ENCODE peak calls at places on chromosomes 16 and 17, in four cellular contexts. G is ascending aorta; R is right lobe of liver; P is naive thymus-derived CD4-positive, alpha-beta T cell. Z is an unnamed sample.

GRCh38 chr16:11639925-11640899 is 28.0 kb upstream of the SNN start:
- DNase-seq in G (peak), R (peak), P (no peak), Z (peak)

GRCh38 chr17:77388384-77389306 is 247.9 kb downstream of the SEC14L1 start:
- DNase-seq in G (no peak), R (peak), P (no peak), Z (no peak)

GRCh38 chr16:58940609-58941008 is 206.5 kb upstream of the GOT2 start:
- DNase-seq in G (no peak), R (no peak), P (no peak), Z (no peak)

GRCh38 chr16:88469615-88470395 is 16.7 kb downstream of the ZFPM1 start:
- DNase-seq in G (no peak), R (no peak), P (peak), Z (no peak)

GRCh38 chr17:13031718-13032350 is 14.0 kb upstream of the ELAC2 start:
- DNase-seq in G (no peak), R (no peak), P (peak), Z (peak)

GRCh38 chr16:77437859-77438258 is 3.0 kb upstream of the ADAMTS18 start:
- DNase-seq in G (no peak), R (no peak), P (no peak), Z (no peak)

GRCh38 chr17:71472809-71473789 is 647.7 kb upstream of the SOX9 start:
- DNase-seq in G (no peak), R (no peak), P (no peak), Z (no peak)

GRCh38 chr16:67403976-67404555 is 10.8 kb upstream of the TPPP3 start:
- DNase-seq in G (no peak), R (no peak), P (no peak), Z (peak)

GRCh38 chr17:34095101-34095500 is 160.0 kb upstream of the CCL2 start:
- DNase-seq in G (no peak), R (no peak), P (no peak), Z (no peak)

GRCh38 chr16:50879873-50880695 is 138.2 kb downstream of the CYLD start:
- DNase-seq in G (no peak), R (peak), P (no peak), Z (no peak)

DNA sequence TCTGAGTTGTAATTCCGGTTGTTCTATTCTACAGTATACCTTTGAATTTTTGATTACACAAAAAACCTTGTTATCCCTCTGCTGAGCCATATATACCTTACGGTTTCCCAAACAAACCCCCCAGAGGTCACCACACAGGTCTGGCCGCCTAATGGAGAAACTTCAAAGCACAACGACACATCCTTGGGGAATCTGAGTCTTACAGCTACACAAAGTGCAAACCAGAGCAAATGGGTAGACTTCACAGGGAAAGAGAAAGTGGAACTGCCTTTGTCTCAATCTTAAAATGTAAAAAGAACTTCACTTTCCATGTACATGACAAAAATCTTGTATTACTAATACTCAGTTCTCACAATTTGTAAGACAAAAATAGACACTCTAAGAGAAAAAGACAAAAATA is 2.7 kb downstream of the FBXO31 start:
- DNase-seq in G (no peak), R (no peak), P (no peak), Z (no peak)
- H3K27ac ChIP-seq in G (peak), R (peak), P (no peak), Z (peak)

GRCh38 chr16:31530405-31530804 is 2.7 kb downstream of the AHSP start:
- DNase-seq in G (no peak), R (no peak), P (no peak), Z (no peak)
- H3K4me3 ChIP-seq in G (peak), R (no peak), P (no peak), Z (no peak)

GRCh38 chr16:13307255-13307654 is 405.9 kb downstream of the SHISA9 start:
- DNase-seq in G (no peak), R (no peak), P (no peak), Z (no peak)

GRCh38 chr16:13305019-13305755 is 403.8 kb downstream of the SHISA9 start:
- DNase-seq in G (no peak), R (no peak), P (no peak), Z (no peak)

GRCh38 chr16:13312063-13312462 is 410.7 kb downstream of the SHISA9 start:
- DNase-seq in G (no peak), R (no peak), P (no peak), Z (no peak)

GRCh38 chr16:13306153-13306552 is 404.8 kb downstream of the SHISA9 start:
- DNase-seq in G (no peak), R (no peak), P (no peak), Z (no peak)

GRCh38 chr16:13307861-13308260 is 406.5 kb downstream of the SHISA9 start:
- DNase-seq in G (no peak), R (no peak), P (no peak), Z (no peak)
- H3K27ac ChIP-seq in G (no peak), R (no peak), P (no peak), Z (no peak)

GRCh38 chr17:78995022-78995760 is 14.4 kb downstream of the CANT1 start:
- DNase-seq in G (no peak), R (peak), P (no peak), Z (no peak)
- H3K4me3 ChIP-seq in G (no peak), R (no peak), P (no peak), Z (no peak)

GRCh38 chr16:3058173-3059030 is 7.0 kb upstream of the IL32 start:
- DNase-seq in G (no peak), R (peak), P (no peak), Z (no peak)

GRCh38 chr16:3057181-3058166 is 8.0 kb upstream of the IL32 start:
- DNase-seq in G (no peak), R (no peak), P (no peak), Z (no peak)

GRCh38 chr16:3060339-3061127 is 4.9 kb upstream of the IL32 start:
- DNase-seq in G (no peak), R (peak), P (no peak), Z (no peak)

GRCh38 chr16:3059041-3059722 is 6.3 kb upstream of the IL32 start:
- DNase-seq in G (peak), R (peak), P (peak), Z (peak)

DNA sequence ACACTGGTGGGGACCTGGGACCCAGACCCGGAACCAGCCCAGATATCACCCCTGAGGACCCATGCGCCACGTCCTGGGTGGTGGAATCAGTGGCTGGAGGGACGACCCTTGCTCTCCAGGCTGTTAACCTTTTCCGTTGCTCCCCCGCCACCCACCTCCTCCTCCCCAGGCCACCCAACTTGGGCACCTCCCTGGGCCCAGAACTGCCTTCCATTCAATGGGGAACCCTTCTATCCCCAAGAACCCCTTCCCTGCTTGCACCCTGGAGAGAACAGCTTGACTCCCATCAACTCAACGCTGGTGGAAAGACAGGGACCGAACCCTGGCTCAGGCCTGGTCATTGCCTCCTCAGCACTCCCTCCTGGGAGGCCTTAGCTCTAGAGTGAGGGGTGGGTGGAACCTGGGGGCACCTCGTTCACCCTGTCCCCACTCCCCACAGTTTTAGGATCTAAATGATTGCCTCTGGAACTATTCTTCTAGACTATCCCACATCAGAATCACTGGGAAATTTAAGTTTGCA is 5.7 kb upstream of the IL32 start:
- DNase-seq in G (no peak), R (no peak), P (no peak), Z (no peak)
- H3K27ac ChIP-seq in G (peak), R (peak), P (peak), Z (peak)

DNA sequence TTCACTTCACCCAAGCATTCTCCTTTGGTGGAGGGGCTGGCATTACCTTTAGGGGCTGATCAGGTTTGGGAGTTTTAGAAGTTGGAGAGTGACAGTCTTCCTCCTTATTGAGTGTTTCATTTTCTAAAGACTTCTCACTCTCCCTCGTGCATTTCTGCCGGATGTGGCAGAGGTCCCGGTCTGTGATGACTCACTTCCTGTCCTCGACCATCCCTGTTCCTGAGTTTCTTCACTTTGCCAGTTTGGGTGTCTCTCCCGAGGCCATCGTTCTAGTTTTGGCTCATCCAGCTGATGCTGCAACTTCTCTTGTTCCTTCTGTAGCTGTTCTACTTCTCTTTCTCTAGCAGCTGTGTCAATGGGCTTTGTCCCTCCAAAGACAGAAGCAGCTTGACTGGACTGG is 104.3 kb downstream of the PHKB start:
- DNase-seq in G (peak), R (peak), P (no peak), Z (peak)
- H3K4me3 ChIP-seq in G (no peak), R (no peak), P (no peak), Z (no peak)

GRCh38 chr17:56832446-56832845 is 1.3 kb downstream of the C17orf67 start:
- DNase-seq in G (no peak), R (no peak), P (no peak), Z (no peak)
- H3K27ac ChIP-seq in G (no peak), R (no peak), P (peak), Z (no peak)

DNA sequence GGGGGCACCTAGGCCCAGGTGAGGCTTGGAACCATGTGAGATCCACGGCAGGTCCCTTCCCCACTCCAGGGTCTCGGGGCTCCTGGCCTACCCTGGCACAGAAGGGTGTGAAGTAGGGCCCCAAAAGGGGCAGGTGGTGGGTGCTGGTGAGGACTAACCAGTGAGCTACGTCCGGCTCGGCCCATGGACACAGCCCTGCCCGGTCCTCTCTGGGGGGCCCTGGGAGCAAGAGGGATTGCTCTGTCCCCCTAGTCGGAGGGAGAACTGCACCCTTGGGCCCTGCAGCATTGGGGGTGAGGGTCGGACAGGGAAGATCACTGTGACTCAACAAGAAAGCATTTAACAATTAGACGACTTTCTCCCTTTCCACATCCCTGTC is 2.9 kb downstream of the ENPP7 start:
- DNase-seq in G (no peak), R (no peak), P (no peak), Z (no peak)
- H3K4me3 ChIP-seq in G (no peak), R (peak), P (no peak), Z (no peak)

GRCh38 chr16:740459-740763 is 386 bp downstream of the CIAO3 start:
- DNase-seq in G (no peak), R (no peak), P (no peak), Z (no peak)
- H3K27ac ChIP-seq in G (peak), R (peak), P (peak), Z (peak)